ENCODE peak calls at places on chromosomes 16 and 17, in four cellular contexts. K is neural progenitor cell, S is breast epithelium, Y is PC-9. E is an unnamed sample.

GRCh38 chr16:89431158-89431584 is 59.2 kb downstream of the ANKRD11 start:
- DNase-seq in K (no peak), S (no peak), Y (no peak), E (no peak)

GRCh38 chr17:43949777-43950176 is 4.0 kb downstream of the PYY start:
- DNase-seq in K (no peak), S (no peak), Y (no peak), E (no peak)

GRCh38 chr17:73390851-73391250 is 79.0 kb upstream of the CDC42EP4 start:
- DNase-seq in K (no peak), S (no peak), Y (no peak), E (no peak)

GRCh38 chr17:80286638-80286960 is 25.9 kb downstream of the RNF213 start:
- DNase-seq in K (no peak), S (no peak), Y (no peak), E (no peak)

GRCh38 chr17:81577278-81578000 is 25.3 kb upstream of the FAAP100 start:
- DNase-seq in K (no peak), S (no peak), Y (no peak), E (no peak)

GRCh38 chr17:4588862-4589625 is 4.7 kb downstream of the SMTNL2 start:
- DNase-seq in K (no peak), S (no peak), Y (no peak), E (no peak)

GRCh38 chr16:72501739-72502653 is 330.0 kb upstream of the PMFBP1 start:
- DNase-seq in K (peak), S (no peak), Y (peak), E (peak)

GRCh38 chr16:31129568-31130335 is 5.8 kb downstream of the PRSS8 start:
- DNase-seq in K (no peak), S (peak), Y (no peak), E (no peak)

GRCh38 chr17:47704781-47705180 is 10.8 kb downstream of the TBKBP1 start:
- DNase-seq in K (no peak), S (no peak), Y (no peak), E (no peak)

DNA sequence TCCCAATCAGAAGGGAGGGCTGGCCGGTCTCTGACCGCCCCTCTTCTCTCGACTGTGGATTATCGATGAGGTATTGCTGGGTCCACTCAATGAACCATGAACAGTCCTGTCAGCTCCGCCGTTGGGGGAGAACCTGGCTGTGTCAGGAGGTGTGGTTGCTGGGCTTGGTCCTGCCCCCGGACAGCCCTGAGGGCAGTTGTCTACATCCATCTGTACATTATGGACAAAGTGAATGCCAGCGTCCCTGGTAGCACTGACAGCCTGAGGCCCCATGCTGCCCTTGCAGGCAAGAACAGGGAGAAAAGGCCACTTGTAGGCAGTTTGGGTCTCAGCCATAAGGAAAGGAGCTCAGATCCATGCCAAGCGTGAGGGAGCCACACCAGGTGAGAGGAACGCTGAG is 38.9 kb downstream of the ST3GAL2 start:
- DNase-seq in K (no peak), S (no peak), Y (no peak), E (no peak)
- H3K27ac ChIP-seq in K (no peak), S (no peak), Y (no peak), E (peak)

GRCh38 chr17:9228408-9229159 is 207.3 kb downstream of the NTN1 start:
- DNase-seq in K (no peak), S (no peak), Y (no peak), E (peak)
- TF ChIP-seq CTCF in K (no peak), S (no peak), Y (no peak), E (no peak)

GRCh38 chr17:78223765-78224164 is 7.7 kb upstream of the TMEM235 start:
- DNase-seq in K (no peak), S (no peak), Y (no peak), E (no peak)
- H3K27ac ChIP-seq in K (no peak), S (peak), Y (no peak), E (peak)

DNA sequence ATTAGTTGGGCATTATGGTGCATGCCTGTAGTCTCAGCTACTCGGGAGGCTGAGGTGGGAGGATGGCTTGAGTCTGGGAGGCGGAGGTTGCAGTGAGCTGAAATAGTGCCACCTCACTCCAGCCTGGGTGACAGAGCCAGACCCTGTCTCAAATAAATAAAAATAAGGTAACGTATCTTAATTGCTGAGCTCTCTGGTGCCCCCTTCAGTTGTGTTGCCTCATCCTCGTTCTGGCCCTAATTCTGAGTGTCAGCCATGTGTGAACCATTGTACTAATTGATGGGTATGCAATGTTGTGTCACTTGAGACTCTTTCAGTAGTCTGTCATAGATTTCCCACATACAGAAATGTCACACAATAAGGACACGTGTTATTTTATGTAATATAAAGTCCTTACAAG is 363.1 kb upstream of the RBFOX1 start:
- DNase-seq in K (no peak), S (no peak), Y (no peak), E (no peak)
- TF ChIP-seq CTCF in K (peak), S (no peak), Y (no peak), E (no peak)

DNA sequence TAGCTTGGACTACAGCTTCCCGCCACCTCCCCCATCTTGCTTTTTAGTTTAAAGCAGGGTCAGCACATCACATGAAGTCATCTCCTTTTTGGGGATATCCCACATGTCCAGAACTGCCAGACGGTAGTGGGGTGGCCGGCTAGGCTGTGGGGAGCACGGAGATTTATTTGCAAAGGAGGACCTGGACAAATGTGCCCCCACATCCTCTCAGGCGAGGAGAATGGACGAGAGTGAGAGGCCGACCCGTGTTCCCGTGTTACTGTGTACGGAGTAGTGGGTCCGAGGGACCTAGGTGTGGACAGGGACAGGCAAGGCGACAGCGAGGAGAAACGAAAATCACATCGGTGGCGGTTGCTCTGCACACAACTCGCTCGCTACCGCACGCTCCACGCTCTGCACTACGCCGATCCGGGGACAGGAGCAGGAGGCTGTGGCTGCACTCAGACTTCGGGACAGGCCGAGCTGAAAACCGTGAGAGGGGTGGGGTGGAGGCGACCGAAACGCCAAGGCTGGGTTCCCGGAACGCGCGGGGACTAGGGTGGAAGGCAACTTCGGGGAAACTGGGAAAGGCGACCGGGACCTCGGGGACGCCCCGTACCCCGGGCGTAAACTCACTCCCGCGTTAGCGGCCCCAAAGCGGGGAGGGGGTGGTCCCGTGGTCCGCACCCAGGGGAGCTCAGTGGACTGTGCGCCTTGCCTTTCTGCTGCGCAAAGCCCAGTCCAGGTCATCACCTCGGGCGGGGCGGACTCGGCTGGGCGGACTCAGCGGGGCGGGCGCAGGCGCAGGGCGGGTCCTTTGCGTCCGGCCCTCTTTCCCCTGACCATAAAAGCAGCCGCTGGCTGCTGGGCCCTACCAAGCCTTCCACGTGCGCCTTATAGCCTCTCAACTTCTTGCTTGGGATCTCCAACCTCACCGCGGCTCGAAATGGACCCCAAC is at the start of gene MT1A:
- DNase-seq in K (peak), S (peak), Y (peak), E (no peak)
- H3K27ac ChIP-seq in K (no peak), S (peak), Y (no peak), E (no peak)

GRCh38 chr17:76565728-76566612 is 19.7 kb downstream of the ST6GALNAC2 start:
- DNase-seq in K (no peak), S (no peak), Y (no peak), E (no peak)
- TF ChIP-seq CTCF in K (no peak), S (no peak), Y (no peak), E (no peak)

GRCh38 chr16:3654249-3654991 is at the start of gene DNASE1:
- DNase-seq in K (peak), S (no peak), Y (peak), E (peak)

GRCh38 chr16:3651461-3652372 is 2.8 kb upstream of the DNASE1 start:
- DNase-seq in K (no peak), S (no peak), Y (no peak), E (no peak)

GRCh38 chr16:3650631-3651265 is 3.7 kb upstream of the DNASE1 start:
- DNase-seq in K (no peak), S (no peak), Y (no peak), E (no peak)

GRCh38 chr16:3655030-3655790 is 719 bp downstream of the DNASE1 start:
- DNase-seq in K (no peak), S (no peak), Y (no peak), E (no peak)

GRCh38 chr16:3652373-3653037 is 2.0 kb upstream of the DNASE1 start:
- DNase-seq in K (no peak), S (no peak), Y (no peak), E (no peak)
- H3K27ac ChIP-seq in K (no peak), S (no peak), Y (no peak), E (peak)

DNA sequence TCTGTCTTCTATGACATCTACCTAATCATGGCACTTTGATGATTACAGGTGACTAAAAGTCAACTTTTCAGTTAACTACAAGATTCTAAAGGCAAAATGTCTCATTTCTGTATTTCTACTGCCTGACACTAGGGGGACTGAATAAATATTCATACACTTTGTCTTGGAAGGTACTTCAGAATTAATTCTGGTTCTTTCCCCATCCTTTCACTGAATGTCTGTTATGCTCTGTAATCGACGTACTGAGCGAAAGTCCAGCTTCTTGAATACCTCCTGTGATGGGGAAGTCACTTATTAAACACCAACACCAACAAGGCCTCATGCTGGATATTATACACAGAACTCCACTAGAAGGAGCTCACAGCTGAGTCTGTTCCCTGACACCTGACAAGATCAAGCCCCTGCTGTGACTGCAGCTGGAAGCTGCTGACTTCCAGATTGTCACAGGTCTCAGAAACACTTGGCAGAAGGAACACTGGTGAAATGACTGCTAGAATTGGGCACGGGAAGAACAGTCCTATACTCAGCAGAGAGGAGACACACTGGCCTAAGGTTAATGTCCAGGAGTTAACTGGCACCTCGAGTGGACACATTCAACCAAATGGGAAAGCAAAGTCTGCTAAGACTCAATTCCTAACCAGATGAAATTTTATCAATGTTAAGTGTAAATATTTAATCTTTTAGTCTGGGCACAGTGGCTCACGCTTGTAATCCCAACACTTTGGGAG is 31.9 kb downstream of the CMC2 start:
- DNase-seq in K (peak), S (no peak), Y (no peak), E (peak)
- TF ChIP-seq CTCF in K (peak), S (no peak), Y (peak), E (peak)

DNA sequence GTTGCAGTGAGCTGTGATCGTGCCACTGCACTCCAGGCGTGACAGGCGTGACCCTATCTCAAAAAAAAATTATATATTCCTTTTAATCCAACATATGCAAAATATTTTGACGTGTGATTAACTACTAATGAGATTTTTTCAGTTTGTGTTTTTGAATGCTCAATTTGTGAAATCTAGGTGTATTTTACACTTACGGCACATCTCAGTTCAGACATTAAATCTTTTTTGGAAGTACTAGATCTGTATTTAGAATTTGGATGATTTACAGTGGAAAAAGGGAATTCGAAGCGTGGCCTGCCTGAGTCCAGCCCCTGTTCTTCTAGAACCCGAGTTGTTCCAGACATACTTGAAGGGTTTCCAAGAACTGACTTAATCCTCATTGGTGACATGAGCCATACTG is 26.9 kb downstream of the LLGL2 start:
- DNase-seq in K (no peak), S (no peak), Y (no peak), E (no peak)
- H3K27ac ChIP-seq in K (peak), S (no peak), Y (no peak), E (no peak)